ENCODE peak calls at places on chromosomes 4 and X, in six cellular contexts. C is natural killer cell, Y is NCI-H2081 treated with DMSO at 0.1 percent for 48 hours, S is NCI-H1092, I is HL-60, B is SK-MEL-5. R is an unnamed sample.

GRCh38 chr4:12036450-12036849 is 607.8 kb upstream of the HS3ST1 start:
- DNase-seq in I (no peak), Y (no peak), C (no peak), S (no peak), B (no peak), R (peak)

GRCh38 chr4:72314869-72315268 is 254.2 kb downstream of the ADAMTS3 start:
- DNase-seq in S (no peak), Y (no peak), B (peak), I (no peak), C (no peak), R (no peak)

GRCh38 chr4:74793757-74794340 is 474 bp downstream of the BTC start:
- DNase-seq in S (peak), B (peak), Y (no peak), C (no peak), I (peak), R (peak)

GRCh38 chr4:85707591-85707990 is 232.6 kb downstream of the ARHGAP24 start:
- DNase-seq in I (no peak), S (no peak), B (no peak), C (no peak), Y (no peak), R (no peak)

GRCh38 chr4:15971068-15971801 is 8.3 kb upstream of the FGFBP2 start:
- DNase-seq in I (no peak), C (no peak), S (no peak), B (no peak), Y (no peak), R (no peak)

GRCh38 chrX:20740443-20740842 is 473.7 kb upstream of the RPS6KA3 start:
- DNase-seq in I (no peak), C (no peak), S (no peak), Y (no peak), B (peak), R (no peak)

GRCh38 chr4:1098311-1098925 is 14.9 kb downstream of the RNF212 start:
- DNase-seq in Y (no peak), C (no peak), B (no peak), I (no peak), S (no peak), R (no peak)

GRCh38 chrX:136839196-136839595 is 41.3 kb downstream of the RBMX start:
- DNase-seq in Y (no peak), S (no peak), C (no peak), B (no peak), I (no peak), R (no peak)

GRCh38 chr4:14180983-14181601 is 553.6 kb upstream of the BOD1L1 start:
- DNase-seq in I (no peak), S (no peak), C (no peak), B (no peak), Y (no peak), R (no peak)

R was measured in right cardiac atrium.